ENCODE peak calls at places on chromosomes 13 and 19, in eight cellular contexts. Q is tibial nerve; J is tibial artery; B is cardiac muscle cell; O is suprapubic skin; D is CD4-positive, alpha-beta T cell; M is heart right ventricle; W is gastrocnemius medialis. F is an unnamed sample.
A peak's percentile ranks its signal among the peaks of the same experiment; 100 is the strongest.

GRCh38 chr13:27635256-27635655 is 13.6 kb downstream of the POLR1D start:
- DNase-seq in Q (no peak), J (no peak), B (no peak), O (no peak), D (no peak), M (no peak), W (no peak), F (no peak)

GRCh38 chr13:23979361-23980159 is 82.3 kb upstream of the C1QTNF9B start:
- DNase-seq in Q (peak; percentile 53), J (peak; percentile 85), B (peak; percentile 83), O (peak; percentile 89), D (no peak), M (peak; percentile 86), W (peak; percentile 27), F (peak; percentile 15)

GRCh38 chr19:47005873-47006272 is 13.8 kb upstream of the NPAS1 start:
- DNase-seq in Q (no peak), J (no peak), B (no peak), O (no peak), D (no peak), M (no peak), W (no peak), F (no peak)

GRCh38 chr13:50831510-50831909 is 12.0 kb downstream of the DLEU7 start:
- DNase-seq in Q (no peak), J (no peak), B (no peak), O (no peak), D (no peak), M (no peak), W (no peak), F (no peak)

GRCh38 chr13:46345866-46346265 is 41.2 kb downstream of the RUBCNL start:
- DNase-seq in Q (no peak), J (no peak), B (no peak), O (no peak), D (no peak), M (no peak), W (no peak), F (no peak)

GRCh38 chr13:95335667-95336066 is 34.4 kb upstream of the ABCC4 start:
- DNase-seq in Q (no peak), J (no peak), B (no peak), O (no peak), D (no peak), M (no peak), W (no peak), F (no peak)

GRCh38 chr13:113935523-113935922 is 38.4 kb downstream of the C13orf46 start:
- DNase-seq in Q (no peak), J (peak; percentile 51), B (no peak), O (peak; percentile 57), D (no peak), M (no peak), W (no peak), F (no peak)

GRCh38 chr13:98406971-98407370 is 169.9 kb downstream of the STK24 start:
- DNase-seq in Q (no peak), J (no peak), B (no peak), O (no peak), D (no peak), M (no peak), W (no peak), F (no peak)

GRCh38 chr19:7515471-7516226 is at the start of gene ZNF358:
- DNase-seq in Q (peak; percentile 36), J (peak; percentile 89), B (peak; percentile 90), O (no peak), D (no peak), M (peak; percentile 70), W (peak; percentile 55), F (no peak)

GRCh38 chr13:76455960-76456359 is 430.2 kb downstream of the KCTD12 start:
- DNase-seq in Q (no peak), J (no peak), B (no peak), O (no peak), D (no peak), M (no peak), W (no peak), F (no peak)

GRCh38 chr19:16113727-16114126 is 2.0 kb downstream of the RAB8A start:
- DNase-seq in Q (no peak), J (no peak), B (no peak), O (no peak), D (no peak), M (no peak), W (no peak), F (no peak)

GRCh38 chr13:113742000-113742441 is 17.0 kb upstream of the TMEM255B start:
- DNase-seq in Q (peak; percentile 48), J (no peak), B (peak; percentile 67), O (no peak), D (no peak), M (no peak), W (no peak), F (no peak)

GRCh38 chr13:113657851-113658741 is at the start of gene ATP4B:
- DNase-seq in Q (no peak), J (peak; percentile 55), B (no peak), O (peak; percentile 67), D (no peak), M (no peak), W (peak; percentile 8), F (no peak)

GRCh38 chr19:39106201-39106600 is 19.4 kb upstream of the PAK4 start:
- DNase-seq in Q (no peak), J (no peak), B (no peak), O (no peak), D (no peak), M (no peak), W (no peak), F (no peak)

GRCh38 chr19:9538183-9539058 is at the start of gene ZNF426:
- DNase-seq in Q (peak; percentile 70), J (peak; percentile 90), B (peak; percentile 92), O (peak; percentile 93), D (peak; percentile 71), M (peak; percentile 90), W (peak; percentile 67), F (peak; percentile 90)

GRCh38 chr19:55419089-55419488 is 11.5 kb upstream of the UBE2S start:
- DNase-seq in Q (no peak), J (no peak), B (no peak), O (no peak), D (no peak), M (no peak), W (no peak), F (no peak)

DNA sequence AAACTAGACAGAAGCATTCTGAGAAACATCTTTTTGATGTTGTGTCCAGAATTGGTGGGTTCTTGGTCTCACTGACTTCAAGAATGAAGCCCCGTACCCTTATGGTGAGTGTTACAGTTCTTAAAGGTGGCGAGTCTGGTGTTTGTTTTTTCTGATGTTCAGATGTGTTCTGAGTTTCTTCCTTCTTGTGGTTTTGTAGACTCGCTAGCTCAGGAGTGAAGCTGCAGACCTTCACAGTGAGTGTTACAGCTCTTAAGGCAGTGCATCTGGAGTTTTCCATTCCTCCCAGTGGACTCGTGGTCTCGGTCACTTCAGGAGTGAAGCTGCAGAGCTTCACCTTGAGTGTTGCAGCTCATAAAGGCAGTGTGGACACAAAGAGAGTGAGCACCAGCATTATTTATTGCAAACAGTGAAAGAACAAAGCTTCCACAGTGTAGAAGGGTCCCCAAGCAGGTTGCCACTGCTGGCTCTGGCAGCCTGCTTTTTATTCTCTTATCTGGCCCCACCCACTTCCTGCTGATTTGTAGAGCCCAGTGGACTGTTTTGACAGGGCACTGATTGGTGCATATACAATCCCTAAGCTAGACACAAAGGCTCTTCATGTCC is 1820.8 kb downstream of the UQCRFS1 start:
- DNase-seq in Q (no peak), J (peak; percentile 48), B (no peak), O (peak; percentile 67), D (no peak), M (no peak), W (no peak), F (no peak)
- H3K9me3 ChIP-seq in Q (peaks cover 17% of the 10 kb centered on the region), J (peaks cover 19% of the 10 kb centered on the region), B (peaks cover 30% of the 10 kb centered on the region), O (peaks cover 10% of the 10 kb centered on the region), D (peaks cover 20% of the 10 kb centered on the region), M (peaks cover 47% of the 10 kb centered on the region), W (no peaks in the 10 kb centered on the region), F (peaks cover 18% of the 10 kb centered on the region)

DNA sequence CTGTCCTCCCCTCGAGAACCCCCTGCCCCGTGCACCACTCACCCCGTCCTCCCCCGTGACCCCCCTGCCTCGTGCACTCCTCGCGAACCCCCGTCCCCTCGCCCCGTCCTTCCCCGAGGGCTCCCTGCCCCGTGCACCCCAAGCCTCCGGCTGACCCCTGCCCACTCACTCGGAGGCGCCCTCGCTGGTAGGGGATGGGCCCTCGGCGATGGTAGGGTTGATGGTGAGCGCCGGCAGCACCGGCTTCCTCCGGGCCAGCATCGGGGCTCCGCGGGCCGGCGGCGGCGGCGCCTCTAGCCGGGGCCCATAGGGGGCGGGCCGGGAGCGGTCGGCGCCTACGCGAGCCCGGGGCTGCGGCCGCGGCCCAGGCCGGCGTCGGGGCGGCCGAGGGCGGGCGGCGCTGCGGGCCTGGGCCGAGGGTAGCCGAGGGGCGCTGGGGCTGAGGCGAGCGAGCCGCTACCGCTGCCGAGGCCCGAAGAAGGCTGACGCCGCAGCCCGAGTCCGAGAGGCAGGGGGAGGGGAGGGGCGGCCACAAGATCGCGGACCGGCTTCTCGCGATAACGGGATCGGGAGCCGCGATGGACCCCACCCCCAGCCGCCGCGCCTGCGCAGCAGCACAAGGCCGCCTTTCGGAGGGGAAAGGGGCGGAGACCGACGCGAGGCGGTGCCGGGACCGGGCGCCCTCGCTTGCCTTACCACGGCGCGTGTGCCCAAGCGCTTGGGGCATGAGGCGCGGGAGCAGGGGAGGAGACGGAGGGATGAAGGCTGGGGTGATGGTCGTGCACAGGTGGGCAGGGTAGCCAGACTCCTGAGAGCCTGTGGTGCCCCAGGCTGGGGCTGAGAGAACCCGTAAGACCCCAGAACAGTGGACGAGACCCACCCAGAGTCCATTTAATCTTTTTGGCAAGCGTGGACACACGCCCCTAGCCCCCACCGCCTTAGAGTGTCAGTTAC is at the start of gene MAP2K2:
- DNase-seq in Q (peak; percentile 89), J (peak; percentile 97), B (peak; percentile 96), O (peak; percentile 97), D (peak; percentile 97), M (peak; percentile 95), W (peak; percentile 90), F (peak; percentile 95)
- H3K27me3 ChIP-seq in Q (no peaks in the 10 kb centered on the region), J (no peaks in the 10 kb centered on the region), B (no peaks in the 10 kb centered on the region), O (no peaks in the 10 kb centered on the region), D (no peaks in the 10 kb centered on the region), M (no peaks in the 10 kb centered on the region), W (no peaks in the 10 kb centered on the region), F (no peaks in the 10 kb centered on the region)

DNA sequence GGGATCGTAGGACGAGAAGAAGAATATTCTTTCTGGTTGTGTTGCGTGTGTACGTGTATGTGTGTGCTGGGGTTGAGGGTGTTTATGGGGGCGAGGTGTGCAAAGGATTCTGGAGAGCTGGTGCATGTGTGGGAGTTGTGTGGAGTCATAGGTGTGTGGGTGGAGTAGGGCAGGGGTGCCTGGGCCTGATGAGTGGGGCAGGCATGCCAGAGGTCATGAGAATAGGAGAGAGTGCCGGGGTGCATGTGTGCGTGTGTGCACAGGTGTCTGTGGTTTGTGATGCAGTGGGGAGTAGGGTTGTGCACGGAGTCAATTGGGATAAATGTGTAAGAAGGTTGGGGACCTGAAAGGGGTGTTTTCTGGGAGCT is 649 bp downstream of the TMEM91 start:
- DNase-seq in Q (no peak), J (no peak), B (no peak), O (no peak), D (no peak), M (no peak), W (no peak), F (no peak)
- H3K27ac ChIP-seq in Q (peak overlapping the region; percentile 68), J (peak overlapping the region; percentile 85), B (no peak overlapping the region), O (peak overlapping the region; percentile 64), D (no peak overlapping the region), M (peak overlapping the region; percentile 62), W (no peak overlapping the region), F (no peak overlapping the region)

DNA sequence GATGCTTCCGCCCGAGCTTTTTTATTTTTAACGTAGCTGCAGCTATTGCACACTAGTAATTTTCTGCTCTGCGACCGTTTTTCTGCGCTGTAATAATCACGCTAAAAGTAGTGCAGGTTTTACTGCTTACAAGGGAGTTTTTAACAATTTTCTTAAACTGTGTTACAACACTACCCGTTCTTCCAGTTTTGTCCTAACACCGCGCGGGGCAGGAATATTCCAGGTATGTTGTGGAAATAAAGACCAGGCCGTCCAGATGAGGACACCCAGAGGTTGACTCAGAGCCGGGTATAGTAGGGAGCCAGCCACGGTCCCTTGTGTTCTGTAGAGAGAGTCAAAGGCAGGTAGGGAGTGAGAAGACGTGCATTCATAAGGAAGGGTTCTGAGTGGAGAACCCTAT is 21.7 kb downstream of the ZNF274 start:
- DNase-seq in Q (no peak), J (no peak), B (no peak), O (no peak), D (no peak), M (no peak), W (no peak), F (no peak)
- H3K9me3 ChIP-seq in Q (peaks cover 100% of the 10 kb centered on the region), J (peaks cover 100% of the 10 kb centered on the region), B (peaks cover 9% of the 10 kb centered on the region), O (peaks cover 97% of the 10 kb centered on the region), D (peaks cover 100% of the 10 kb centered on the region), M (peaks cover 100% of the 10 kb centered on the region), W (peaks cover 97% of the 10 kb centered on the region), F (peaks cover 100% of the 10 kb centered on the region)

F was measured in CD4-positive, CD25-positive, alpha-beta regulatory T cell.